ENCODE peak calls at places on chromosomes 12 and 14, in eight cellular contexts. Y is iPS DF 19.7; H is HTR-8/SVneo; Q is stimulated activated CD8-positive, alpha-beta memory T cell treated with anti-CD3 and anti-CD28 coated beads, Interleukin-7, amount 100 ng/mL, for 48 hours; V is skeletal muscle cell; B is T47D; N is endothelial cell; Z is NCI-H1092 treated with DMSO at 0.1 percent for 48 hours. D is an unnamed sample.

GRCh38 chr12:15540469-15540872 is 218.2 kb downstream of the PTPRO start:
- DNase-seq in Y (no peak), H (peak; percentile 5), Q (no peak), V (peak; percentile 36), B (no peak), N (no peak), Z (no peak), D (no peak)

GRCh38 chr12:39476121-39476520 is 33.2 kb upstream of the KIF21A start:
- DNase-seq in Y (no peak), H (no peak), Q (no peak), V (no peak), B (no peak), N (no peak), Z (no peak), D (no peak)

GRCh38 chr14:71733210-71733883 is 198.9 kb upstream of the RGS6 start:
- DNase-seq in Y (no peak), H (no peak), Q (no peak), V (peak; percentile 33), B (no peak), N (no peak), Z (no peak), D (no peak)

GRCh38 chr12:120720234-120720968 is 5.2 kb upstream of the ACADS start:
- DNase-seq in Y (no peak), H (no peak), Q (no peak), V (peak; percentile 30), B (no peak), N (no peak), Z (no peak), D (no peak)

GRCh38 chr12:7833831-7834230 is 38.9 kb downstream of the SLC2A14 start:
- DNase-seq in Y (no peak), H (no peak), Q (no peak), V (no peak), B (no peak), N (no peak), Z (no peak), D (no peak)

GRCh38 chr14:94543450-94544123 is 17.7 kb upstream of the SERPINA4 start:
- DNase-seq in Y (no peak), H (no peak), Q (no peak), V (no peak), B (no peak), N (no peak), Z (no peak), D (no peak)

GRCh38 chr12:109590566-109590965 is 17.0 kb downstream of the MVK start:
- DNase-seq in Y (no peak), H (no peak), Q (no peak), V (no peak), B (no peak), N (no peak), Z (no peak), D (no peak)

GRCh38 chr14:60171690-60172089 is 6.5 kb upstream of the DHRS7 start:
- DNase-seq in Y (no peak), H (no peak), Q (no peak), V (no peak), B (no peak), N (no peak), Z (no peak), D (no peak)

GRCh38 chr12:110661337-110661972 is 27.5 kb downstream of the HVCN1 start:
- DNase-seq in Y (no peak), H (no peak), Q (peak; percentile 77), V (no peak), B (no peak), N (no peak), Z (no peak), D (no peak)

GRCh38 chr12:88401153-88401552 is 179.1 kb downstream of the KITLG start:
- DNase-seq in Y (no peak), H (peak; percentile 12), Q (no peak), V (no peak), B (no peak), N (no peak), Z (no peak), D (no peak)

GRCh38 chr12:132142679-132143327 is 1.3 kb downstream of the DDX51 start:
- DNase-seq in Y (no peak), H (no peak), Q (no peak), V (no peak), B (no peak), N (no peak), Z (no peak), D (no peak)

GRCh38 chr12:124626841-124627502 is 59.6 kb upstream of the NCOR2 start:
- DNase-seq in Y (no peak), H (no peak), Q (no peak), V (peak; percentile 69), B (no peak), N (no peak), Z (peak; percentile 29), D (no peak)

GRCh38 chr12:91513354-91513753 is 330.7 kb upstream of the DCN start:
- DNase-seq in Y (no peak), H (no peak), Q (no peak), V (peak; percentile 11), B (no peak), N (no peak), Z (no peak), D (no peak)

D was measured in HCT116.